ENCODE peak calls at places on chromosomes 12 and 14, in seven cellular contexts. R is NCI-H460; X is KBM-7; U is sciatic nerve; H is renal cortical epithelial cell; S is stimulated activated CD8-positive, alpha-beta memory T cell treated with anti-CD3 and anti-CD28 coated beads, Interleukin-4, amount 100 ng/mL, for 1 hour; K is CD8-positive, alpha-beta T cell. L is an unnamed sample.
A peak's percentile ranks its signal among the peaks of the same experiment; 100 is the strongest.

GRCh38 chr12:91179315-91179714 is 3.3 kb downstream of the DCN start:
- DNase-seq in R (no peak), X (no peak), U (no peak), H (no peak), S (no peak), K (no peak), L (no peak)

GRCh38 chr14:25411933-25412757 is 362.2 kb upstream of the STXBP6 start:
- DNase-seq in R (peak; percentile 34), X (no peak), U (no peak), H (peak; percentile 19), S (no peak), K (no peak), L (no peak)

GRCh38 chr12:110641512-110641911 is 27.6 kb downstream of the TCTN1 start:
- DNase-seq in R (no peak), X (peak; percentile 69), U (no peak), H (no peak), S (no peak), K (no peak), L (no peak)

GRCh38 chr14:55066223-55066622 is 14.8 kb downstream of the MAPK1IP1L start:
- DNase-seq in R (no peak), X (no peak), U (no peak), H (no peak), S (no peak), K (no peak), L (no peak)

GRCh38 chr14:57816568-57817284 is 49.2 kb downstream of the SLC35F4 start:
- DNase-seq in R (no peak), X (no peak), U (no peak), H (peak; percentile 81), S (no peak), K (no peak), L (no peak)

GRCh38 chr14:104567957-104568225 is 11.7 kb upstream of the C14orf180 start:
- DNase-seq in R (no peak), X (no peak), U (no peak), H (no peak), S (no peak), K (no peak), L (no peak)

GRCh38 chr14:65321370-65321875 is 91.1 kb upstream of the FUT8 start:
- DNase-seq in R (no peak), X (peak; percentile 46), U (no peak), H (no peak), S (no peak), K (no peak), L (peak; percentile 98)

GRCh38 chr14:21455912-21456667 is at the start of gene CHD8:
- DNase-seq in R (peak; percentile 100), X (peak; percentile 100), U (peak; percentile 99), H (peak; percentile 99), S (peak; percentile 98), K (peak; percentile 99), L (peak; percentile 97)

GRCh38 chr12:24379038-24379437 is 429.6 kb upstream of the SOX5 start:
- DNase-seq in R (no peak), X (no peak), U (no peak), H (no peak), S (no peak), K (no peak), L (no peak)

GRCh38 chr14:93239869-93240677 is 33.0 kb downstream of the UBR7 start:
- DNase-seq in R (peak; percentile 73), X (no peak), U (no peak), H (peak; percentile 90), S (no peak), K (no peak), L (peak; percentile 76)

GRCh38 chr14:68936476-68936875 is 42.6 kb downstream of the ACTN1 start:
- DNase-seq in R (no peak), X (no peak), U (no peak), H (no peak), S (no peak), K (no peak), L (no peak)

GRCh38 chr12:6917491-6918231 is 3.3 kb downstream of the ENO2 start:
- DNase-seq in R (no peak), X (no peak), U (no peak), H (no peak), S (no peak), K (no peak), L (no peak)

GRCh38 chr12:119669744-119670472 is 2.0 kb downstream of the PRKAB1 start:
- DNase-seq in R (no peak), X (no peak), U (no peak), H (peak; percentile 98), S (no peak), K (no peak), L (no peak)

GRCh38 chr14:71438684-71439083 is 493.5 kb upstream of the RGS6 start:
- DNase-seq in R (no peak), X (no peak), U (no peak), H (peak; percentile 68), S (no peak), K (no peak), L (no peak)

GRCh38 chr12:4545195-4545594 is 6.5 kb downstream of the RAD51AP1 start:
- DNase-seq in R (no peak), X (no peak), U (no peak), H (no peak), S (no peak), K (no peak), L (no peak)

GRCh38 chr14:54676822-54677708 is 110.1 kb downstream of the SAMD4A start:
- DNase-seq in R (peak; percentile 65), X (peak; percentile 51), U (no peak), H (peak; percentile 99), S (no peak), K (no peak), L (peak; percentile 50)

GRCh38 chr12:29282452-29282851 is 98.5 kb downstream of the ERGIC2 start:
- DNase-seq in R (no peak), X (peak; percentile 90), U (no peak), H (no peak), S (no peak), K (no peak), L (no peak)

GRCh38 chr12:10967409-10967808 is 19.3 kb downstream of the TAS2R50 start:
- DNase-seq in R (no peak), X (no peak), U (no peak), H (peak; percentile 85), S (no peak), K (no peak), L (no peak)

GRCh38 chr12:65878540-65878939 is 54.3 kb downstream of the HMGA2 start:
- DNase-seq in R (no peak), X (no peak), U (no peak), H (peak; percentile 58), S (no peak), K (no peak), L (peak; percentile 71)

GRCh38 chr14:24155100-24155499 is 6.0 kb upstream of the IRF9 start:
- DNase-seq in R (no peak), X (no peak), U (no peak), H (no peak), S (no peak), K (no peak), L (no peak)

GRCh38 chr12:2295941-2296461 is 243.2 kb downstream of the CACNA1C start:
- DNase-seq in R (no peak), X (peak; percentile 21), U (peak; percentile 10), H (peak; percentile 77), S (no peak), K (no peak), L (no peak)

GRCh38 chr14:91252901-91253794 is 8.6 kb upstream of the GPR68 start:
- DNase-seq in R (peak; percentile 9), X (no peak), U (no peak), H (no peak), S (no peak), K (no peak), L (no peak)

GRCh38 chr12:56454557-56454956 is at the start of gene MIP:
- DNase-seq in R (no peak), X (no peak), U (no peak), H (no peak), S (no peak), K (no peak), L (no peak)

GRCh38 chr14:104496095-104496494 is 83.5 kb upstream of the C14orf180 start:
- DNase-seq in R (no peak), X (no peak), U (no peak), H (no peak), S (no peak), K (no peak), L (no peak)

GRCh38 chr12:1841606-1842182 is 21.3 kb downstream of the LRTM2 start:
- DNase-seq in R (no peak), X (no peak), U (peak; percentile 50), H (no peak), S (no peak), K (no peak), L (no peak)

GRCh38 chr14:45201908-45202307 is 51.1 kb downstream of the MIS18BP1 start:
- DNase-seq in R (peak; percentile 4), X (peak; percentile 60), U (no peak), H (peak; percentile 10), S (no peak), K (no peak), L (no peak)

GRCh38 chr14:26526132-26526531 is 71.7 kb downstream of the NOVA1 start:
- DNase-seq in R (no peak), X (no peak), U (no peak), H (peak; percentile 30), S (no peak), K (no peak), L (no peak)

L was measured in PC-9.